ENCODE peak calls at places on chromosomes 11 and 22, in nine cellular contexts. One of them, this sample, is unnamed.

GRCh38 chr11:13229675-13230359 is 47.8 kb upstream of the BMAL1 start:
- DNase-seq in left lung: no peak
- DNase-seq in GM23248: peak
- DNase-seq in aorta: no peak
- DNase-seq in HL-60: no peak
- DNase-seq in coronary artery: no peak
- DNase-seq in body of pancreas: no peak
- DNase-seq in effector memory CD4-positive, alpha-beta T cell: no peak
- DNase-seq in tibial nerve: no peak
- DNase-seq in this sample: no peak

GRCh38 chr11:19658344-19658743 is 54.3 kb upstream of the NAV2 start:
- DNase-seq in left lung: no peak
- DNase-seq in effector memory CD4-positive, alpha-beta T cell: no peak
- DNase-seq in tibial nerve: no peak
- DNase-seq in HL-60: no peak
- DNase-seq in aorta: no peak
- DNase-seq in body of pancreas: no peak
- DNase-seq in coronary artery: no peak
- DNase-seq in GM23248: no peak
- DNase-seq in this sample: no peak

GRCh38 chr11:110908401-110909106 is 196.3 kb upstream of the ARHGAP20 start:
- DNase-seq in effector memory CD4-positive, alpha-beta T cell: no peak
- DNase-seq in tibial nerve: no peak
- DNase-seq in GM23248: peak
- DNase-seq in left lung: no peak
- DNase-seq in aorta: no peak
- DNase-seq in HL-60: no peak
- DNase-seq in body of pancreas: no peak
- DNase-seq in coronary artery: no peak
- DNase-seq in this sample: no peak

GRCh38 chr11:3093281-3094191 is 36.3 kb upstream of the CARS1 start:
- DNase-seq in body of pancreas: no peak
- DNase-seq in tibial nerve: no peak
- DNase-seq in GM23248: no peak
- DNase-seq in HL-60: no peak
- DNase-seq in coronary artery: no peak
- DNase-seq in effector memory CD4-positive, alpha-beta T cell: no peak
- DNase-seq in left lung: peak
- DNase-seq in aorta: no peak
- DNase-seq in this sample: no peak

GRCh38 chr11:46618789-46619188 is 1.4 kb downstream of the ATG13 start:
- DNase-seq in aorta: no peak
- DNase-seq in body of pancreas: no peak
- DNase-seq in effector memory CD4-positive, alpha-beta T cell: no peak
- DNase-seq in GM23248: no peak
- DNase-seq in HL-60: no peak
- DNase-seq in tibial nerve: no peak
- DNase-seq in left lung: no peak
- DNase-seq in coronary artery: no peak
- DNase-seq in this sample: no peak

GRCh38 chr22:42324991-42325710 is 54.7 kb upstream of the TCF20 start:
- DNase-seq in HL-60: no peak
- DNase-seq in body of pancreas: no peak
- DNase-seq in tibial nerve: no peak
- DNase-seq in left lung: no peak
- DNase-seq in effector memory CD4-positive, alpha-beta T cell: no peak
- DNase-seq in aorta: no peak
- DNase-seq in GM23248: no peak
- DNase-seq in coronary artery: no peak
- DNase-seq in this sample: no peak

GRCh38 chr11:62555464-62556092 is 9.0 kb upstream of the AHNAK start:
- DNase-seq in body of pancreas: peak
- DNase-seq in left lung: peak
- DNase-seq in coronary artery: no peak
- DNase-seq in tibial nerve: no peak
- DNase-seq in effector memory CD4-positive, alpha-beta T cell: peak
- DNase-seq in HL-60: peak
- DNase-seq in aorta: peak
- DNase-seq in GM23248: peak
- DNase-seq in this sample: no peak

GRCh38 chr11:90218606-90219005 is 4.2 kb downstream of the CHORDC1 start:
- DNase-seq in body of pancreas: no peak
- DNase-seq in GM23248: no peak
- DNase-seq in aorta: no peak
- DNase-seq in left lung: peak
- DNase-seq in HL-60: no peak
- DNase-seq in effector memory CD4-positive, alpha-beta T cell: no peak
- DNase-seq in tibial nerve: no peak
- DNase-seq in coronary artery: no peak
- DNase-seq in this sample: no peak

GRCh38 chr22:45678961-45679912 is 7.6 kb downstream of the ATXN10 start:
- DNase-seq in tibial nerve: no peak
- DNase-seq in left lung: no peak
- DNase-seq in body of pancreas: no peak
- DNase-seq in aorta: no peak
- DNase-seq in coronary artery: no peak
- DNase-seq in GM23248: peak
- DNase-seq in effector memory CD4-positive, alpha-beta T cell: no peak
- DNase-seq in HL-60: no peak
- DNase-seq in this sample: no peak

GRCh38 chr11:46247664-46248063 is 29.8 kb upstream of the CREB3L1 start:
- DNase-seq in HL-60: no peak
- DNase-seq in left lung: no peak
- DNase-seq in coronary artery: no peak
- DNase-seq in aorta: no peak
- DNase-seq in effector memory CD4-positive, alpha-beta T cell: no peak
- DNase-seq in tibial nerve: no peak
- DNase-seq in GM23248: peak
- DNase-seq in body of pancreas: peak
- DNase-seq in this sample: no peak

GRCh38 chr11:26571861-26572654 is at the start of gene MUC15:
- DNase-seq in tibial nerve: no peak
- DNase-seq in aorta: no peak
- DNase-seq in GM23248: no peak
- DNase-seq in left lung: no peak
- DNase-seq in HL-60: no peak
- DNase-seq in effector memory CD4-positive, alpha-beta T cell: no peak
- DNase-seq in coronary artery: no peak
- DNase-seq in body of pancreas: peak
- DNase-seq in this sample: no peak

GRCh38 chr11:2916892-2917645 is 12.2 kb downstream of the PHLDA2 start:
- DNase-seq in coronary artery: no peak
- DNase-seq in effector memory CD4-positive, alpha-beta T cell: no peak
- DNase-seq in HL-60: no peak
- DNase-seq in left lung: peak
- DNase-seq in tibial nerve: no peak
- DNase-seq in aorta: no peak
- DNase-seq in GM23248: no peak
- DNase-seq in body of pancreas: no peak
- DNase-seq in this sample: no peak

GRCh38 chr11:7414729-7415536 is 70.4 kb upstream of the OLFML1 start:
- DNase-seq in coronary artery: no peak
- DNase-seq in aorta: no peak
- DNase-seq in HL-60: no peak
- DNase-seq in effector memory CD4-positive, alpha-beta T cell: no peak
- DNase-seq in GM23248: no peak
- DNase-seq in body of pancreas: no peak
- DNase-seq in tibial nerve: no peak
- DNase-seq in left lung: peak
- DNase-seq in this sample: no peak

GRCh38 chr22:30649430-30650007 is 13.9 kb downstream of the SLC35E4 start:
- DNase-seq in effector memory CD4-positive, alpha-beta T cell: peak
- DNase-seq in body of pancreas: peak
- DNase-seq in aorta: peak
- DNase-seq in GM23248: peak
- DNase-seq in coronary artery: no peak
- DNase-seq in tibial nerve: no peak
- DNase-seq in HL-60: peak
- DNase-seq in left lung: peak
- DNase-seq in this sample: peak

GRCh38 chr11:13644997-13645667 is 23.3 kb upstream of the FAR1 start:
- DNase-seq in effector memory CD4-positive, alpha-beta T cell: no peak
- DNase-seq in coronary artery: no peak
- DNase-seq in body of pancreas: peak
- DNase-seq in HL-60: no peak
- DNase-seq in left lung: no peak
- DNase-seq in aorta: no peak
- DNase-seq in tibial nerve: no peak
- DNase-seq in GM23248: no peak
- DNase-seq in this sample: no peak

GRCh38 chr11:78290293-78291176 is 101.8 kb downstream of the USP35 start:
- DNase-seq in aorta: no peak
- DNase-seq in effector memory CD4-positive, alpha-beta T cell: no peak
- DNase-seq in left lung: no peak
- DNase-seq in tibial nerve: no peak
- DNase-seq in HL-60: peak
- DNase-seq in coronary artery: no peak
- DNase-seq in body of pancreas: peak
- DNase-seq in GM23248: peak
- DNase-seq in this sample: no peak

GRCh38 chr11:12008790-12009616 is 577 bp upstream of the DKK3 start:
- DNase-seq in coronary artery: peak
- DNase-seq in body of pancreas: no peak
- DNase-seq in tibial nerve: no peak
- DNase-seq in left lung: no peak
- DNase-seq in aorta: peak
- DNase-seq in GM23248: peak
- DNase-seq in HL-60: no peak
- DNase-seq in effector memory CD4-positive, alpha-beta T cell: no peak
- DNase-seq in this sample: peak

GRCh38 chr11:109612481-109612880 is 190.5 kb downstream of the C11orf87 start:
- DNase-seq in HL-60: no peak
- DNase-seq in coronary artery: no peak
- DNase-seq in GM23248: peak
- DNase-seq in effector memory CD4-positive, alpha-beta T cell: no peak
- DNase-seq in left lung: no peak
- DNase-seq in body of pancreas: no peak
- DNase-seq in tibial nerve: no peak
- DNase-seq in aorta: no peak
- DNase-seq in this sample: no peak

GRCh38 chr22:24379536-24379935 is 47.9 kb upstream of the ADORA2A start:
- DNase-seq in tibial nerve: no peak
- DNase-seq in left lung: no peak
- DNase-seq in GM23248: peak
- DNase-seq in aorta: no peak
- DNase-seq in body of pancreas: no peak
- DNase-seq in coronary artery: no peak
- DNase-seq in HL-60: no peak
- DNase-seq in effector memory CD4-positive, alpha-beta T cell: no peak
- DNase-seq in this sample: no peak

GRCh38 chr11:60469723-60470122 is 14.1 kb downstream of the MS4A1 start:
- DNase-seq in HL-60: no peak
- DNase-seq in left lung: no peak
- DNase-seq in GM23248: no peak
- DNase-seq in effector memory CD4-positive, alpha-beta T cell: no peak
- DNase-seq in coronary artery: no peak
- DNase-seq in tibial nerve: no peak
- DNase-seq in aorta: no peak
- DNase-seq in body of pancreas: no peak
- DNase-seq in this sample: no peak
- H3K27ac ChIP-seq in HL-60: no peak
- H3K27ac ChIP-seq in left lung: no peak
- H3K27ac ChIP-seq in GM23248: no peak
- H3K27ac ChIP-seq in effector memory CD4-positive, alpha-beta T cell: no peak
- H3K27ac ChIP-seq in coronary artery: no peak
- H3K27ac ChIP-seq in tibial nerve: no peak
- H3K27ac ChIP-seq in aorta: no peak
- H3K27ac ChIP-seq in body of pancreas: no peak
- H3K27ac ChIP-seq in this sample: no peak

GRCh38 chr22:17785185-17786184 is 11.2 kb upstream of the BID start:
- DNase-seq in effector memory CD4-positive, alpha-beta T cell: peak
- DNase-seq in left lung: peak
- DNase-seq in aorta: peak
- DNase-seq in body of pancreas: peak
- DNase-seq in GM23248: peak
- DNase-seq in coronary artery: no peak
- DNase-seq in HL-60: no peak
- DNase-seq in tibial nerve: no peak
- DNase-seq in this sample: no peak
- H3K27ac ChIP-seq in effector memory CD4-positive, alpha-beta T cell: no peak
- H3K27ac ChIP-seq in left lung: no peak
- H3K27ac ChIP-seq in aorta: no peak
- H3K27ac ChIP-seq in body of pancreas: no peak
- H3K27ac ChIP-seq in GM23248: no peak
- H3K27ac ChIP-seq in coronary artery: no peak
- H3K27ac ChIP-seq in HL-60: no peak
- H3K27ac ChIP-seq in tibial nerve: peak
- H3K27ac ChIP-seq in this sample: no peak

GRCh38 chr22:27876684-27877083 is 42.4 kb downstream of the PITPNB start:
- DNase-seq in GM23248: peak
- DNase-seq in aorta: no peak
- DNase-seq in tibial nerve: no peak
- DNase-seq in coronary artery: no peak
- DNase-seq in HL-60: no peak
- DNase-seq in body of pancreas: no peak
- DNase-seq in effector memory CD4-positive, alpha-beta T cell: no peak
- DNase-seq in left lung: no peak
- DNase-seq in this sample: no peak

GRCh38 chr22:27874756-27875155 is 44.3 kb downstream of the PITPNB start:
- DNase-seq in effector memory CD4-positive, alpha-beta T cell: no peak
- DNase-seq in left lung: no peak
- DNase-seq in body of pancreas: no peak
- DNase-seq in aorta: no peak
- DNase-seq in tibial nerve: no peak
- DNase-seq in GM23248: no peak
- DNase-seq in HL-60: no peak
- DNase-seq in coronary artery: no peak
- DNase-seq in this sample: no peak

GRCh38 chr22:27874185-27874584 is 44.9 kb downstream of the PITPNB start:
- DNase-seq in tibial nerve: no peak
- DNase-seq in aorta: no peak
- DNase-seq in left lung: no peak
- DNase-seq in body of pancreas: no peak
- DNase-seq in effector memory CD4-positive, alpha-beta T cell: no peak
- DNase-seq in GM23248: no peak
- DNase-seq in HL-60: no peak
- DNase-seq in coronary artery: no peak
- DNase-seq in this sample: no peak

GRCh38 chr22:27877501-27877900 is 41.6 kb downstream of the PITPNB start:
- DNase-seq in aorta: no peak
- DNase-seq in effector memory CD4-positive, alpha-beta T cell: no peak
- DNase-seq in GM23248: no peak
- DNase-seq in tibial nerve: no peak
- DNase-seq in left lung: no peak
- DNase-seq in coronary artery: no peak
- DNase-seq in HL-60: no peak
- DNase-seq in body of pancreas: no peak
- DNase-seq in this sample: no peak

GRCh38 chr22:27875951-27876350 is 43.1 kb downstream of the PITPNB start:
- DNase-seq in GM23248: no peak
- DNase-seq in left lung: no peak
- DNase-seq in HL-60: no peak
- DNase-seq in coronary artery: no peak
- DNase-seq in tibial nerve: no peak
- DNase-seq in aorta: no peak
- DNase-seq in effector memory CD4-positive, alpha-beta T cell: no peak
- DNase-seq in body of pancreas: no peak
- DNase-seq in this sample: no peak
- H3K27ac ChIP-seq in GM23248: peak
- H3K27ac ChIP-seq in left lung: no peak
- H3K27ac ChIP-seq in HL-60: no peak
- H3K27ac ChIP-seq in coronary artery: peak
- H3K27ac ChIP-seq in tibial nerve: no peak
- H3K27ac ChIP-seq in aorta: no peak
- H3K27ac ChIP-seq in effector memory CD4-positive, alpha-beta T cell: no peak
- H3K27ac ChIP-seq in body of pancreas: no peak
- H3K27ac ChIP-seq in this sample: no peak

GRCh38 chr22:37681556-37682049 is 4.5 kb upstream of the NOL12 start:
- DNase-seq in coronary artery: no peak
- DNase-seq in GM23248: peak
- DNase-seq in HL-60: peak
- DNase-seq in tibial nerve: no peak
- DNase-seq in body of pancreas: peak
- DNase-seq in aorta: peak
- DNase-seq in left lung: peak
- DNase-seq in effector memory CD4-positive, alpha-beta T cell: peak
- DNase-seq in this sample: peak
- H3K27ac ChIP-seq in coronary artery: no peak
- H3K27ac ChIP-seq in GM23248: peak
- H3K27ac ChIP-seq in HL-60: peak
- H3K27ac ChIP-seq in tibial nerve: peak
- H3K27ac ChIP-seq in body of pancreas: no peak
- H3K27ac ChIP-seq in aorta: no peak
- H3K27ac ChIP-seq in left lung: no peak
- H3K27ac ChIP-seq in effector memory CD4-positive, alpha-beta T cell: no peak
- H3K27ac ChIP-seq in this sample: no peak